ENCODE peak calls at places on chromosomes 7 and 10, in six cellular contexts. One of them, this sample, is unnamed.

GRCh38 chr7:129774359-129774758 is 162.8 kb downstream of the NRF1 start:
- DNase-seq in memory B cell: no peak
- DNase-seq in stimulated activated CD8-positive, alpha-beta memory T cell treated with anti-CD3 and anti-CD28 coated beads, Interleukin-4, amount 100 ng/mL, for 4 hours: no peak
- DNase-seq in GM12865: no peak
- DNase-seq in CD8-positive, alpha-beta memory T cell: no peak
- DNase-seq in iris pigment epithelial cell: no peak
- DNase-seq in this sample: no peak

GRCh38 chr10:32005050-32005449 is 51.2 kb downstream of the KIF5B start:
- DNase-seq in stimulated activated CD8-positive, alpha-beta memory T cell treated with anti-CD3 and anti-CD28 coated beads, Interleukin-4, amount 100 ng/mL, for 4 hours: no peak
- DNase-seq in GM12865: peak
- DNase-seq in iris pigment epithelial cell: peak
- DNase-seq in CD8-positive, alpha-beta memory T cell: peak
- DNase-seq in memory B cell: peak
- DNase-seq in this sample: no peak

GRCh38 chr7:112873831-112874553 is 83.8 kb upstream of the TMEM168 start:
- DNase-seq in GM12865: peak
- DNase-seq in stimulated activated CD8-positive, alpha-beta memory T cell treated with anti-CD3 and anti-CD28 coated beads, Interleukin-4, amount 100 ng/mL, for 4 hours: no peak
- DNase-seq in iris pigment epithelial cell: no peak
- DNase-seq in CD8-positive, alpha-beta memory T cell: no peak
- DNase-seq in memory B cell: no peak
- DNase-seq in this sample: no peak

GRCh38 chr10:10007972-10008371 is 1009.7 kb upstream of the CELF2 start:
- DNase-seq in CD8-positive, alpha-beta memory T cell: no peak
- DNase-seq in memory B cell: no peak
- DNase-seq in iris pigment epithelial cell: no peak
- DNase-seq in stimulated activated CD8-positive, alpha-beta memory T cell treated with anti-CD3 and anti-CD28 coated beads, Interleukin-4, amount 100 ng/mL, for 4 hours: no peak
- DNase-seq in GM12865: peak
- DNase-seq in this sample: no peak

GRCh38 chr7:39950473-39951155 is 558 bp downstream of the CDK13 start:
- DNase-seq in stimulated activated CD8-positive, alpha-beta memory T cell treated with anti-CD3 and anti-CD28 coated beads, Interleukin-4, amount 100 ng/mL, for 4 hours: peak
- DNase-seq in CD8-positive, alpha-beta memory T cell: peak
- DNase-seq in GM12865: peak
- DNase-seq in memory B cell: peak
- DNase-seq in iris pigment epithelial cell: peak
- DNase-seq in this sample: peak

GRCh38 chr7:134907000-134907399 is 79.3 kb upstream of the AGBL3 start:
- DNase-seq in stimulated activated CD8-positive, alpha-beta memory T cell treated with anti-CD3 and anti-CD28 coated beads, Interleukin-4, amount 100 ng/mL, for 4 hours: no peak
- DNase-seq in CD8-positive, alpha-beta memory T cell: no peak
- DNase-seq in memory B cell: no peak
- DNase-seq in GM12865: no peak
- DNase-seq in iris pigment epithelial cell: no peak
- DNase-seq in this sample: no peak

GRCh38 chr10:103197177-103197576 is 4.1 kb upstream of the NT5C2 start:
- DNase-seq in GM12865: no peak
- DNase-seq in CD8-positive, alpha-beta memory T cell: no peak
- DNase-seq in iris pigment epithelial cell: peak
- DNase-seq in memory B cell: no peak
- DNase-seq in stimulated activated CD8-positive, alpha-beta memory T cell treated with anti-CD3 and anti-CD28 coated beads, Interleukin-4, amount 100 ng/mL, for 4 hours: no peak
- DNase-seq in this sample: no peak

GRCh38 chr7:74272305-74273038 is 16.7 kb upstream of the CLIP2 start:
- DNase-seq in memory B cell: no peak
- DNase-seq in iris pigment epithelial cell: peak
- DNase-seq in stimulated activated CD8-positive, alpha-beta memory T cell treated with anti-CD3 and anti-CD28 coated beads, Interleukin-4, amount 100 ng/mL, for 4 hours: no peak
- DNase-seq in GM12865: peak
- DNase-seq in CD8-positive, alpha-beta memory T cell: no peak
- DNase-seq in this sample: no peak

GRCh38 chr10:79221110-79222051 is 125.9 kb upstream of the PPIF start:
- DNase-seq in CD8-positive, alpha-beta memory T cell: no peak
- DNase-seq in memory B cell: no peak
- DNase-seq in stimulated activated CD8-positive, alpha-beta memory T cell treated with anti-CD3 and anti-CD28 coated beads, Interleukin-4, amount 100 ng/mL, for 4 hours: no peak
- DNase-seq in GM12865: no peak
- DNase-seq in iris pigment epithelial cell: peak
- DNase-seq in this sample: peak

GRCh38 chr10:121860810-121861209 is 67.0 kb downstream of the ATE1 start:
- DNase-seq in memory B cell: no peak
- DNase-seq in iris pigment epithelial cell: no peak
- DNase-seq in CD8-positive, alpha-beta memory T cell: no peak
- DNase-seq in stimulated activated CD8-positive, alpha-beta memory T cell treated with anti-CD3 and anti-CD28 coated beads, Interleukin-4, amount 100 ng/mL, for 4 hours: no peak
- DNase-seq in GM12865: no peak
- DNase-seq in this sample: no peak